ENCODE peak calls at places on chromosome 5, in ten cellular contexts. Q is kidney tubule cell; A is posterior vena cava; U is nephron progenitor cell; G is H9; P is Calu3; E is effector memory CD4-positive, alpha-beta T cell; I is GOT3; W is erythroblast; O is amniotic epithelial cell. S is an unnamed sample.

GRCh38 chr5:87061046-87061445 is 206.6 kb upstream of the RASA1 start:
- DNase-seq in Q (no peak), A (no peak), U (no peak), G (no peak), P (no peak), E (no peak), I (no peak), W (no peak), O (no peak), S (no peak)

GRCh38 chr5:146753618-146754123 is 124.9 kb downstream of the PPP2R2B start:
- DNase-seq in Q (no peak), A (no peak), U (no peak), G (no peak), P (no peak), E (no peak), I (no peak), W (no peak), O (no peak), S (no peak)

GRCh38 chr5:23445573-23445972 is 61.8 kb upstream of the PRDM9 start:
- DNase-seq in Q (no peak), A (no peak), U (no peak), G (no peak), P (no peak), E (no peak), I (no peak), W (no peak), O (no peak), S (no peak)

GRCh38 chr5:167036585-167036984 is 1254.9 kb upstream of the WWC1 start:
- DNase-seq in Q (peak), A (no peak), U (no peak), G (no peak), P (no peak), E (no peak), I (no peak), W (no peak), O (no peak), S (no peak)

GRCh38 chr5:31719988-31720387 is 81.1 kb downstream of the PDZD2 start:
- DNase-seq in Q (no peak), A (no peak), U (no peak), G (no peak), P (no peak), E (no peak), I (no peak), W (no peak), O (no peak), S (no peak)

GRCh38 chr5:54785729-54786548 is 199.5 kb downstream of the ESM1 start:
- DNase-seq in Q (peak), A (peak), U (no peak), G (no peak), P (no peak), E (no peak), I (no peak), W (peak), O (no peak), S (no peak)

GRCh38 chr5:27041372-27041771 is 3.0 kb upstream of the CDH9 start:
- DNase-seq in Q (no peak), A (no peak), U (no peak), G (no peak), P (no peak), E (no peak), I (no peak), W (no peak), O (no peak), S (no peak)

GRCh38 chr5:176427971-176428370 is 11.6 kb upstream of the CLTB start:
- DNase-seq in Q (peak), A (no peak), U (no peak), G (no peak), P (no peak), E (no peak), I (no peak), W (no peak), O (no peak), S (no peak)

GRCh38 chr5:438481-438981 is 4.4 kb upstream of the EXOC3 start:
- DNase-seq in Q (no peak), A (peak), U (no peak), G (peak), P (no peak), E (no peak), I (no peak), W (no peak), O (no peak), S (no peak)

GRCh38 chr5:147391781-147392180 is 118.1 kb downstream of the DPYSL3 start:
- DNase-seq in Q (peak), A (peak), U (peak), G (no peak), P (peak), E (no peak), I (peak), W (peak), O (peak), S (no peak)

GRCh38 chr5:61330879-61331406 is 1.1 kb upstream of the ZSWIM6 start:
- DNase-seq in Q (peak), A (peak), U (peak), G (peak), P (peak), E (peak), I (peak), W (peak), O (peak), S (peak)